ENCODE peak calls at places on chromosomes 2 and 18, in four cellular contexts. K is SJCRH30, Z is GM23248, A is NCI-H748 treated with DMSO at 0.1 percent for 48 hours. Y is an unnamed sample.

GRCh38 chr2:61660511-61661388 is 122.6 kb upstream of the XPO1 start:
- DNase-seq in A (no peak), K (no peak), Z (no peak), Y (no peak)

GRCh38 chr2:75403991-75404428 is 156.7 kb downstream of the EVA1A start:
- DNase-seq in Z (peak; percentile 69), K (peak; percentile 7), A (peak; percentile 11), Y (peak; percentile 57)

GRCh38 chr2:237209885-237210284 is 124.2 kb downstream of the COPS8 start:
- DNase-seq in Z (peak; percentile 46), K (no peak), A (no peak), Y (no peak)

GRCh38 chr2:149375801-149376349 is 45.5 kb downstream of the LYPD6 start:
- DNase-seq in Z (peak; percentile 32), K (no peak), A (no peak), Y (no peak)

GRCh38 chr18:56459451-56459777 is 179.0 kb downstream of the TXNL1 start:
- DNase-seq in K (no peak), Z (no peak), A (no peak), Y (no peak)

GRCh38 chr2:43469094-43469493 is 126.7 kb downstream of the THADA start:
- DNase-seq in Z (no peak), K (no peak), A (no peak), Y (no peak)

GRCh38 chr2:234444888-234445287 is 52.0 kb downstream of the ARL4C start:
- DNase-seq in K (no peak), Z (peak; percentile 93), A (no peak), Y (no peak)

GRCh38 chr2:179861777-179862117 is 335 bp upstream of the ZNF385B start:
- DNase-seq in A (no peak), K (peak; percentile 44), Z (peak; percentile 44), Y (peak; percentile 62)

GRCh38 chr2:56334622-56335021 is 150.8 kb downstream of the CCDC85A start:
- DNase-seq in A (no peak), Z (peak; percentile 64), K (no peak), Y (no peak)

GRCh38 chr18:74976331-74976909 is 232.5 kb downstream of the PTGR3 start:
- DNase-seq in A (peak; percentile 91), K (no peak), Z (no peak), Y (no peak)

GRCh38 chr18:28960146-28960545 is 783.2 kb upstream of the CDH2 start:
- DNase-seq in K (no peak), A (no peak), Z (peak; percentile 29), Y (no peak)

GRCh38 chr2:15965564-15966019 is 25.2 kb downstream of the MYCN start:
- DNase-seq in Z (no peak), K (no peak), A (no peak), Y (no peak)

GRCh38 chr2:101960903-101961286 is 30.9 kb upstream of the IL1R2 start:
- DNase-seq in K (no peak), Z (no peak), A (no peak), Y (no peak)

GRCh38 chr2:191638079-191638801 is 39.7 kb upstream of the NABP1 start:
- DNase-seq in K (peak; percentile 35), Z (no peak), A (peak; percentile 75), Y (no peak)

GRCh38 chr2:216315817-216316603 is 56.3 kb downstream of the MARCHF4 start:
- DNase-seq in Z (peak; percentile 87), A (no peak), K (no peak), Y (peak; percentile 64)

GRCh38 chr2:177171418-177171865 is 41.2 kb upstream of the HNRNPA3 start:
- DNase-seq in Z (no peak), A (no peak), K (peak; percentile 80), Y (no peak)

GRCh38 chr2:198597648-198598047 is 793.3 kb downstream of the PLCL1 start:
- DNase-seq in A (no peak), Z (no peak), K (no peak), Y (no peak)

GRCh38 chr2:96521219-96521618 is 15.3 kb upstream of the ARID5A start:
- DNase-seq in A (no peak), K (no peak), Z (no peak), Y (no peak)

GRCh38 chr2:108288534-108289106 is at the start of gene SULT1C2:
- DNase-seq in Z (peak; percentile 8), K (no peak), A (peak; percentile 15), Y (no peak)

GRCh38 chr18:56168049-56168781 is 470.2 kb downstream of the TXNL1 start:
- DNase-seq in Z (peak; percentile 86), A (no peak), K (no peak), Y (no peak)

GRCh38 chr2:160338891-160339290 is 138.8 kb upstream of the ITGB6 start:
- DNase-seq in Z (peak; percentile 64), A (no peak), K (no peak), Y (peak; percentile 45)

GRCh38 chr2:72931280-72931910 is 14.1 kb downstream of the EMX1 start:
- DNase-seq in K (no peak), A (no peak), Z (peak; percentile 91), Y (no peak)

GRCh38 chr18:46676162-46676830 is 19.3 kb upstream of the LOXHD1 start:
- DNase-seq in Z (peak; percentile 52), A (no peak), K (no peak), Y (peak; percentile 80)

GRCh38 chr2:149994057-149994728 is 406.6 kb upstream of the MMADHC start:
- DNase-seq in A (peak; percentile 39), Z (peak; percentile 79), K (peak; percentile 76), Y (no peak)

GRCh38 chr18:12857215-12857924 is 26.7 kb downstream of the PTPN2 start:
- DNase-seq in Z (no peak), A (no peak), K (no peak), Y (no peak)

GRCh38 chr18:3283908-3284307 is 22.0 kb downstream of the MYL12B start:
- DNase-seq in K (peak; percentile 51), A (no peak), Z (no peak), Y (no peak)

GRCh38 chr2:208250401-208250800 is 4.5 kb downstream of the IDH1 start:
- DNase-seq in A (no peak), K (no peak), Z (peak; percentile 78), Y (no peak)

GRCh38 chr2:86225581-86225980 is 26.3 kb downstream of the MRPL35 start:
- DNase-seq in Z (no peak), K (no peak), A (no peak), Y (no peak)

GRCh38 chr2:153940511-153940910 is 68.8 kb downstream of the GALNT13 start:
- DNase-seq in Z (peak; percentile 33), K (no peak), A (no peak), Y (no peak)

GRCh38 chr2:185417688-185418087 is 320.9 kb upstream of the FSIP2 start:
- DNase-seq in A (no peak), Z (no peak), K (no peak), Y (no peak)

GRCh38 chr2:71223767-71224333 is 3.1 kb downstream of the PAIP2B start:
- DNase-seq in Z (peak; percentile 63), K (peak; percentile 79), A (peak; percentile 41), Y (peak; percentile 39)

GRCh38 chr2:2291500-2292260 is 39.4 kb downstream of the MYT1L start:
- DNase-seq in Z (peak; percentile 14), K (no peak), A (peak; percentile 73), Y (peak; percentile 82)

GRCh38 chr2:54149623-54150501 is 34.4 kb downstream of the ACYP2 start:
- DNase-seq in A (no peak), Z (peak; percentile 43), K (no peak), Y (no peak)

GRCh38 chr2:241689306-241689705 is 2.7 kb upstream of the DTYMK start:
- DNase-seq in A (no peak), K (peak; percentile 66), Z (no peak), Y (no peak)

GRCh38 chr2:68387408-68388350 is 22.6 kb downstream of the PLEK start:
- DNase-seq in K (no peak), A (no peak), Z (no peak), Y (no peak)

GRCh38 chr2:241895732-241896641 is 26.5 kb downstream of the RTP5 start:
- DNase-seq in A (no peak), K (no peak), Z (peak; percentile 56), Y (no peak)